ENCODE peak calls at places on chromosome 2, in ten cellular contexts. E is fibroblast of lung; B is right lobe of liver; C is Panc1; U is neural progenitor cell; O is GM23248; F is transverse colon; Y is CD4-positive, alpha-beta memory T cell; J is right atrium auricular region; N is sigmoid colon. Q is an unnamed sample.

GRCh38 chr2:68172990-68173715 is 15.5 kb downstream of the PNO1 start:
- DNase-seq in C (no peak), U (no peak), Y (no peak), N (no peak), E (no peak), B (no peak), F (no peak), J (no peak), O (no peak), Q (no peak)

GRCh38 chr2:110858135-110858737 is 125.9 kb downstream of the ACOXL start:
- DNase-seq in N (no peak), O (no peak), Y (peak; percentile 79), B (no peak), J (no peak), E (no peak), F (peak; percentile 54), C (no peak), U (no peak), Q (peak; percentile 62)

GRCh38 chr2:45585267-45585861 is 25.7 kb downstream of the SRBD1 start:
- DNase-seq in U (peak; percentile 12), Y (no peak), J (no peak), F (no peak), O (peak; percentile 75), E (peak; percentile 75), B (no peak), C (peak; percentile 27), N (no peak), Q (peak; percentile 63)

GRCh38 chr2:25655316-25655715 is 18.1 kb downstream of the DTNB start:
- DNase-seq in U (no peak), B (no peak), J (no peak), N (no peak), C (no peak), Y (no peak), O (no peak), E (no peak), F (no peak), Q (no peak)

GRCh38 chr2:160736629-160737028 is 243.0 kb upstream of the RBMS1 start:
- DNase-seq in O (peak; percentile 70), N (no peak), F (no peak), E (peak; percentile 41), U (no peak), C (no peak), B (no peak), Y (no peak), J (no peak), Q (no peak)

GRCh38 chr2:210715560-210715959 is 159.2 kb downstream of the CPS1 start:
- DNase-seq in F (no peak), B (no peak), E (no peak), O (no peak), U (no peak), J (no peak), Y (no peak), N (no peak), C (no peak), Q (no peak)

GRCh38 chr2:241994086-241994485 is 124.6 kb downstream of the RTP5 start:
- DNase-seq in U (no peak), N (no peak), F (no peak), O (no peak), C (no peak), B (no peak), E (no peak), J (no peak), Y (no peak), Q (no peak)

GRCh38 chr2:99960724-99961566 is 181.4 kb downstream of the AFF3 start:
- DNase-seq in B (no peak), O (no peak), J (no peak), N (no peak), F (no peak), C (no peak), U (no peak), Y (no peak), E (no peak), Q (no peak)

GRCh38 chr2:239192456-239192855 is 208.4 kb downstream of the HDAC4 start:
- DNase-seq in N (peak; percentile 55), O (no peak), Y (no peak), F (no peak), E (no peak), U (no peak), J (no peak), B (peak; percentile 39), C (no peak), Q (no peak)

GRCh38 chr2:239190921-239191885 is 209.6 kb downstream of the HDAC4 start:
- DNase-seq in Y (no peak), C (no peak), N (peak; percentile 58), O (no peak), E (no peak), B (peak; percentile 36), J (no peak), F (no peak), U (no peak), Q (no peak)

GRCh38 chr2:239189711-239190131 is 211.1 kb downstream of the HDAC4 start:
- DNase-seq in B (peak; percentile 42), O (no peak), Y (no peak), F (peak; percentile 3), J (no peak), C (no peak), U (no peak), E (no peak), N (peak; percentile 51), Q (no peak)

GRCh38 chr2:239188536-239188935 is 212.3 kb downstream of the HDAC4 start:
- DNase-seq in B (peak; percentile 41), J (no peak), Y (no peak), C (no peak), N (peak; percentile 53), U (no peak), E (no peak), F (peak; percentile 6), O (no peak), Q (no peak)

DNA sequence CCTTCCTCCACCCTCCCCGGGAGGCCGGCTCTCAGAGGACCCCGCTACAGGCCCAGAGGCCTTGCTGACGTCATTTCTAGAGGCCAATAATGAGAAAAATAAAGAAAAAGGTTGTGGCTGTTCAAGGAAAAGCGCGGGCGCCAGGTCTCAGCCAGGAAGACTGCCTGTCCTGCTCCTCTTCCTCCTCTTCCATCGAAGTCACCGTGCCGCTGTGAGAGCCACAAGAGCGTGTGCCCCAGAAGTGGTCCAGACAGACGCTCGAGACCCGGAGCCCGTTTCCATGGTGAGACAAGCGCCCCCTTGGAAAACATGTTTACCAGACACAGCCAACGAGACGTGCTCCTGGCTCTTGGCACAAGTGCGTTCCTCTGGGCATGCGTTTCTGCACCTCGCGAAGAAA is 210.5 kb downstream of the HDAC4 start:
- DNase-seq in F (no peak), E (no peak), B (peak; percentile 35), O (no peak), J (no peak), U (no peak), Y (no peak), C (no peak), N (peak; percentile 61), Q (no peak)
- H3K36me3 ChIP-seq in F (peaks cover 10% of the 10 kb centered on the region), E (peaks cover 4% of the 10 kb centered on the region), B (peaks cover 7% of the 10 kb centered on the region), O (peaks cover 10% of the 10 kb centered on the region), J (peaks cover 26% of the 10 kb centered on the region), U (peaks cover 4% of the 10 kb centered on the region), Y (peaks cover 36% of the 10 kb centered on the region), C (no peaks in the 10 kb centered on the region), N (peaks cover 47% of the 10 kb centered on the region), Q (peaks cover 50% of the 10 kb centered on the region)

GRCh38 chr2:134235771-134236170 is 18.1 kb upstream of the MGAT5 start:
- DNase-seq in U (no peak), F (no peak), J (no peak), Y (no peak), B (no peak), N (no peak), E (no peak), C (no peak), O (peak; percentile 31), Q (no peak)
- H3K4me1 ChIP-seq in U (no peaks in the 10 kb centered on the region), F (peaks cover 20% of the 10 kb centered on the region), J (no peaks in the 10 kb centered on the region), Y (peaks cover 93% of the 10 kb centered on the region), B (no peaks in the 10 kb centered on the region), N (peaks cover 6% of the 10 kb centered on the region), E (peaks cover 21% of the 10 kb centered on the region), C (no peaks in the 10 kb centered on the region), O (peaks cover 47% of the 10 kb centered on the region), Q (peaks cover 62% of the 10 kb centered on the region)

GRCh38 chr2:152720794-152721193 is 2.4 kb downstream of the ARL6IP6 start:
- DNase-seq in N (no peak), J (no peak), B (no peak), O (no peak), Y (no peak), E (no peak), C (no peak), F (no peak), U (no peak), Q (no peak)
- H3K4me3 ChIP-seq in N (no peak overlapping the region), J (no peak overlapping the region), B (no peak overlapping the region), O (no peak overlapping the region), Y (no peak overlapping the region), E (no peak overlapping the region), C (no peak overlapping the region), F (no peak overlapping the region), U (peak overlapping the region; percentile 91), Q (peak overlapping the region; percentile 91)

GRCh38 chr2:1639086-1639858 is 105.0 kb downstream of the PXDN start:
- DNase-seq in Y (no peak), U (no peak), O (no peak), J (no peak), E (no peak), C (no peak), N (peak; percentile 59), B (no peak), F (no peak), Q (no peak)

GRCh38 chr2:1642066-1642861 is 102.1 kb downstream of the PXDN start:
- DNase-seq in E (peak; percentile 61), B (no peak), U (no peak), C (no peak), O (no peak), Y (no peak), J (no peak), F (no peak), N (peak; percentile 64), Q (no peak)

GRCh38 chr2:1641498-1641897 is 102.8 kb downstream of the PXDN start:
- DNase-seq in N (peak; percentile 52), O (no peak), B (no peak), C (no peak), F (no peak), U (peak; percentile 91), Y (no peak), J (no peak), E (peak; percentile 32), Q (no peak)

GRCh38 chr2:1638281-1638860 is 105.9 kb downstream of the PXDN start:
- DNase-seq in E (no peak), J (no peak), C (no peak), F (no peak), N (peak; percentile 59), O (peak; percentile 33), B (no peak), U (no peak), Y (no peak), Q (no peak)

DNA sequence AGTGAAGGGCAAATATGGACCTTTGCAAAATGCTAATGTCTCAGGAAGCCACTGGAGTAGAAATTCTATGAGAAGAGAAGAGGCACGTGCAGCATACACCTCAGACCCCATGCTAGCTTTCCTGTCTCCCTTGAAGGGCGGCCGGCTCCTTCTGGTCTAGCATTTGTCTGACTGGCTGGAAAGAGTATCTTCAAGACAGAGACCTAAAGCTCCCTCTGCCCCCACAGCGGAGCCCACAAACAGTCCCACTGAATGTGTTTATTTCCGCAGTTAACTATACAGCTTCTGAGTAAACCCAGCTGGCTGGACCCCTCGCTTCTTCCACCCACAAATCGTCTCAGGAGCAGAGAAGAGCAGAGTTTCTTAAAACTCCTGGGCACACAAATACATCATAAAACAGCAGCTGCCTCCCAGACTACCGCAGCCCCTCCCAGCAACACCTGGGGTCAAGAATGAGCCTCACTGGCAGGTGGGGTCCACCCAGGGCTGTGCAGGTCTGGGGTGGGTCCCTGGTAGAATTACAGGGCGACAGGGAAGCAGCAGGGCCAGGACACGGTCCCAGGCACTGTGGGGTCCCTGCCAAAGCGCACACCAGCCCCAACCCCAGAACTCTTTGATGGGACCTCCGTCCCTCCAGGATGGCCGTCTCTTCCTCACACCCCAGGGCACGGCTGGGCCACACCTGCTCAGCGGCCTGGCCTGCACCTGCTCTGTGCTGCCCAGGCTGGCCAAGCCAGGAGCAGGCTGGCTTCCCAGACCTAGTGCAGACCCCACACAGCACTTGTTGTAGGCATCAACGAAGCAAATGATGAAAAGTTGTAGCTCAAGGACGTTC is 103.8 kb downstream of the PXDN start:
- DNase-seq in Y (no peak), E (no peak), O (no peak), N (peak; percentile 49), J (no peak), U (no peak), C (no peak), B (no peak), F (peak; percentile 43), Q (no peak)
- H3K36me3 ChIP-seq in Y (no peaks in the 10 kb centered on the region), E (peaks cover 20% of the 10 kb centered on the region), O (peaks cover 33% of the 10 kb centered on the region), N (peaks cover 39% of the 10 kb centered on the region), J (peaks cover 27% of the 10 kb centered on the region), U (no peaks in the 10 kb centered on the region), C (no peaks in the 10 kb centered on the region), B (no peaks in the 10 kb centered on the region), F (no peaks in the 10 kb centered on the region), Q (no peaks in the 10 kb centered on the region)